ENCODE peak calls at places on chromosomes 5 and 9, in eight cellular contexts. A is HCT116, H is GM23338, I is GM23248, X is PC-3, Q is SK-N-SH, T is OCI-LY7, G is hepatocyte. N is an unnamed sample. For H4K20me1, the result is how much of the 10 kb centered on the place peaks cover.

GRCh38 chr5:34009610-34010009 is 1.8 kb upstream of the AMACR start:
- DNase-seq in A (no peak), H (no peak), I (peak), X (peak), Q (no peak), T (no peak), G (no peak), N (no peak)

GRCh38 chr9:96241391-96241809 is 60.6 kb downstream of the HSD17B3 start:
- DNase-seq in A (peak), H (no peak), I (no peak), X (peak), Q (no peak), T (no peak), G (no peak), N (no peak)

GRCh38 chr9:133057006-133057405 is 4.8 kb upstream of the CEL start:
- DNase-seq in A (no peak), H (no peak), I (no peak), X (no peak), Q (no peak), T (no peak), G (no peak), N (no peak)

GRCh38 chr5:177358333-177358939 is 712 bp downstream of the RGS14 start:
- DNase-seq in A (no peak), H (no peak), I (no peak), X (no peak), Q (no peak), T (no peak), G (no peak), N (no peak)

GRCh38 chr5:107538331-107539162 is 132.2 kb downstream of the EFNA5 start:
- DNase-seq in A (no peak), H (no peak), I (no peak), X (no peak), Q (no peak), T (no peak), G (no peak), N (no peak)

GRCh38 chr9:98193336-98193944 is 1.0 kb upstream of the CORO2A start:
- DNase-seq in A (no peak), H (no peak), I (no peak), X (no peak), Q (no peak), T (no peak), G (no peak), N (no peak)

GRCh38 chr5:16152601-16153568 is 26.7 kb downstream of the MARCHF11 start:
- DNase-seq in A (no peak), H (peak), I (no peak), X (peak), Q (peak), T (no peak), G (no peak), N (no peak)

GRCh38 chr5:150801117-150801927 is 22.8 kb downstream of the SMIM3 start:
- DNase-seq in A (peak), H (peak), I (peak), X (peak), Q (peak), T (peak), G (peak), N (peak)

GRCh38 chr5:18742830-18743229 is 1108.6 kb downstream of the TAF11L14 start:
- DNase-seq in A (no peak), H (no peak), I (no peak), X (no peak), Q (no peak), T (no peak), G (no peak), N (no peak)

GRCh38 chr5:158876263-158876942 is 223.3 kb downstream of the EBF1 start:
- DNase-seq in A (no peak), H (no peak), I (peak), X (no peak), Q (no peak), T (peak), G (no peak), N (no peak)

GRCh38 chr5:115778417-115778816 is 38.0 kb downstream of the CDO1 start:
- DNase-seq in A (no peak), H (no peak), I (no peak), X (no peak), Q (no peak), T (no peak), G (no peak), N (no peak)

GRCh38 chr5:116486588-116486987 is 88.0 kb downstream of the SEMA6A start:
- DNase-seq in A (no peak), H (no peak), I (no peak), X (no peak), Q (no peak), T (no peak), G (no peak), N (no peak)

GRCh38 chr5:59799668-59800374 is 93.7 kb downstream of the PDE4D start:
- DNase-seq in A (peak), H (peak), I (peak), X (peak), Q (peak), T (peak), G (peak), N (peak)

GRCh38 chr9:32292611-32293010 is 91.8 kb upstream of the ACO1 start:
- DNase-seq in A (no peak), H (no peak), I (peak), X (no peak), Q (no peak), T (no peak), G (no peak), N (no peak)

GRCh38 chr9:135326633-135327152 is 152.9 kb upstream of the PPP1R26 start:
- DNase-seq in A (no peak), H (no peak), I (no peak), X (no peak), Q (peak), T (no peak), G (no peak), N (no peak)

GRCh38 chr9:115630126-115630840 is 512.3 kb upstream of the TNC start:
- DNase-seq in A (no peak), H (peak), I (no peak), X (no peak), Q (no peak), T (no peak), G (no peak), N (peak)

GRCh38 chr5:151357097-151357496 is 9.7 kb upstream of the SLC36A2 start:
- DNase-seq in A (no peak), H (peak), I (no peak), X (peak), Q (no peak), T (no peak), G (no peak), N (peak)

GRCh38 chr9:136565722-136566552 is 20.1 kb upstream of the NOTCH1 start:
- DNase-seq in A (no peak), H (no peak), I (no peak), X (no peak), Q (no peak), T (no peak), G (no peak), N (no peak)

GRCh38 chr5:3339092-3339797 is 256.4 kb upstream of the IRX1 start:
- DNase-seq in A (no peak), H (no peak), I (peak), X (no peak), Q (no peak), T (no peak), G (no peak), N (no peak)

GRCh38 chr5:4880304-4880741 is 259.8 kb upstream of the ADAMTS16 start:
- DNase-seq in A (no peak), H (peak), I (no peak), X (no peak), Q (no peak), T (no peak), G (no peak), N (no peak)

GRCh38 chr5:178207917-178208280 is 3.6 kb downstream of the HNRNPAB start:
- DNase-seq in A (no peak), H (no peak), I (no peak), X (no peak), Q (no peak), T (no peak), G (no peak), N (no peak)

GRCh38 chr5:141703133-141703561 is 21.1 kb upstream of the ARAP3 start:
- DNase-seq in A (no peak), H (peak), I (peak), X (no peak), Q (no peak), T (no peak), G (no peak), N (peak)

GRCh38 chr9:87910821-87911220 is 6.9 kb upstream of the SPATA31C1 start:
- DNase-seq in A (no peak), H (no peak), I (peak), X (no peak), Q (no peak), T (no peak), G (no peak), N (no peak)

GRCh38 chr5:95760291-95761191 is 29.4 kb downstream of the RHOBTB3 start:
- DNase-seq in A (no peak), H (no peak), I (peak), X (peak), Q (no peak), T (peak), G (peak), N (no peak)

GRCh38 chr9:33813712-33814641 is 3.0 kb upstream of the UBE2R2 start:
- DNase-seq in A (peak), H (peak), I (peak), X (peak), Q (peak), T (peak), G (peak), N (peak)

GRCh38 chr5:177234761-177235315 is 68.7 kb downstream of the RAB24 start:
- DNase-seq in A (no peak), H (no peak), I (peak), X (no peak), Q (no peak), T (no peak), G (no peak), N (no peak)

GRCh38 chr5:88690619-88691560 is 192.1 kb downstream of the MEF2C start:
- DNase-seq in A (peak), H (peak), I (peak), X (peak), Q (peak), T (peak), G (peak), N (peak)

DNA sequence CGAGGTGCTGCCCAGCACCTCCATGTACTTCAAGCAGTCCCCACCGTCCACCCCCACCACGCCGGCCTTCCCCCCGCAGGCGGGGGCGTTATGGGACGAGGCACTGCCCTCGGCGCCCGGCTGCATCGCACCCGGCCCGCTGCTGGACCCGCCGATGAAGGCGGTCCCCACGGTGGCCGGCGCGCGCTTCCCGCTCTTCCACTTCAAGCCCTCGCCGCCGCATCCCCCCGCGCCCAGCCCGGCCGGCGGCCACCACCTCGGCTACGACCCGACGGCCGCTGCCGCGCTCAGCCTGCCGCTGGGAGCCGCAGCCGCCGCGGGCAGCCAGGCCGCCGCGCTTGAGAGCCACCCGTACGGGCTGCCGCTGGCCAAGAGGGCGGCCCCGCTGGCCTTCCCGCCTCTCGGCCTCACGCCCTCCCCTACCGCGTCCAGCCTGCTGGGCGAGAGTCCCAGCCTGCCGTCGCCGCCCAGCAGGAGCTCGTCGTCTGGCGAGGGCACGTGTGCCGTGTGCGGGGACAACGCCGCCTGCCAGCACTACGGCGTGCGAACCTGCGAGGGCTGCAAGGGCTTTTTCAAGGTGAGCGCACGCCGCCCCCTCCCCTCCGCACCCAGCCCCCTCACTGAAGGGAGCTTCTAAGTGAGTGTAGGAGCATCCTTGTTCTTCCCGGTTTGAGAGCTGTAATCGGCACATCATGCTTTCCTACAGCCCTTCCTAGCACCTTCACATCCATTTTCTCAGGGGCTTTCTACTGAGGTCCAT is 6.9 kb downstream of the NR4A3 start:
- DNase-seq in A (no peak), H (peak), I (peak), X (no peak), Q (no peak), T (no peak), G (peak), N (peak)
- H3K4me3 ChIP-seq in A (no peak), H (peak), I (no peak), X (no peak), Q (no peak), T (no peak), G (no peak), N (peak)

GRCh38 chr5:67115804-67116203 is 80.8 kb downstream of the CD180 start:
- DNase-seq in A (no peak), H (no peak), I (no peak), X (no peak), Q (no peak), T (no peak), G (no peak), N (no peak)

GRCh38 chr5:67115238-67115637 is 81.4 kb downstream of the CD180 start:
- DNase-seq in A (no peak), H (no peak), I (no peak), X (no peak), Q (peak), T (no peak), G (no peak), N (no peak)

GRCh38 chr5:67120032-67120431 is 76.6 kb downstream of the CD180 start:
- DNase-seq in A (no peak), H (no peak), I (no peak), X (no peak), Q (no peak), T (no peak), G (no peak), N (no peak)

GRCh38 chr5:67118050-67118620 is 78.5 kb downstream of the CD180 start:
- DNase-seq in A (no peak), H (peak), I (no peak), X (no peak), Q (no peak), T (no peak), G (no peak), N (no peak)

DNA sequence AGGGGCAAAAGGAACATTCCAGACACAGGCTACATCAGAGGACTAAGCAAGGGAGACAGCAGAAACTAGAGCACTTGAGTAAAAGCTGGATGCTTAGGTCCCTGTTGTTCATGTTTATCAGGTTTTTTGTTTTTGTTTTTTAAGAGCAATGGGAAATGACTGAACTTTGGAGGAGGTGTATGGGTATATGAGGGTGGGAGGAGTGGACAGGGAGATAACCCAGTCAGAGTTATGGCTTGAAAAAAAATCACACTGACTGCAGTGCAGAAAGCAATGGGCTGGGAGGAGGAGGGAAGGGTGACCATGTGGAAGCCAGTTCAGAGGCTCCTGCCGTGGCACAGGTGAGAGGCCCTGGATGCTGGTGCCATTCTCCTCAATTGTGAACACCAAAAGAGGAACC is 77.6 kb downstream of the CD180 start:
- DNase-seq in A (no peak), H (no peak), I (no peak), X (no peak), Q (no peak), T (no peak), G (no peak), N (no peak)
- H4K20me1 ChIP-seq in A (under half), H (under half), I (under half), X (under half), Q (under half), T (under half), G (under half), N (under half)

DNA sequence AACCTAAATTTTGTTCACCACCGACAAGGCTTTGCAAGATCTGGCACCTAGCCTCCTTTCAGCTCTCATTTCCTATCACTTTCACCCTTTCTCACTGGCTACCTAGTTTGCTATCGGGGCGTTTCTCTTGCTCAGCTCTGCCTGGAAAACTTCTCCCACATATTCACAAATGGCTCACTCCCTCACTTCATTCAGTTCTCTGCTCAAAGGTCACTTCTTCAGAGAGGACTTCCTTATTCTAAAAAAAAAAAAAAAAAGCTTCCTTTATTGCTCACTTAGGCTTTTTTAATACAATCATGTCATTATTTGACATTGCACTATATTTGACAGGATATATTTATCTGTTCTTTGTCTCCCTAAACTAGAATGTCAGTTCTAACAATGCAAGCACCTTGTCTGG is 2.0 kb upstream of the SLC25A46 start:
- DNase-seq in A (no peak), H (no peak), I (no peak), X (no peak), Q (no peak), T (no peak), G (peak), N (no peak)
- TF ChIP-seq EZH2phosphoT487 in A (no peak), H (no peak), I (no peak), X (no peak), Q (no peak), T (no peak), G (no peak), N (no peak)

GRCh38 chr9:124469011-124469832 is 19.0 kb downstream of the ADGRD2 start:
- DNase-seq in A (no peak), H (no peak), I (no peak), X (no peak), Q (no peak), T (no peak), G (no peak), N (no peak)
- H3K4me3 ChIP-seq in A (no peak), H (no peak), I (no peak), X (no peak), Q (no peak), T (no peak), G (no peak), N (no peak)

DNA sequence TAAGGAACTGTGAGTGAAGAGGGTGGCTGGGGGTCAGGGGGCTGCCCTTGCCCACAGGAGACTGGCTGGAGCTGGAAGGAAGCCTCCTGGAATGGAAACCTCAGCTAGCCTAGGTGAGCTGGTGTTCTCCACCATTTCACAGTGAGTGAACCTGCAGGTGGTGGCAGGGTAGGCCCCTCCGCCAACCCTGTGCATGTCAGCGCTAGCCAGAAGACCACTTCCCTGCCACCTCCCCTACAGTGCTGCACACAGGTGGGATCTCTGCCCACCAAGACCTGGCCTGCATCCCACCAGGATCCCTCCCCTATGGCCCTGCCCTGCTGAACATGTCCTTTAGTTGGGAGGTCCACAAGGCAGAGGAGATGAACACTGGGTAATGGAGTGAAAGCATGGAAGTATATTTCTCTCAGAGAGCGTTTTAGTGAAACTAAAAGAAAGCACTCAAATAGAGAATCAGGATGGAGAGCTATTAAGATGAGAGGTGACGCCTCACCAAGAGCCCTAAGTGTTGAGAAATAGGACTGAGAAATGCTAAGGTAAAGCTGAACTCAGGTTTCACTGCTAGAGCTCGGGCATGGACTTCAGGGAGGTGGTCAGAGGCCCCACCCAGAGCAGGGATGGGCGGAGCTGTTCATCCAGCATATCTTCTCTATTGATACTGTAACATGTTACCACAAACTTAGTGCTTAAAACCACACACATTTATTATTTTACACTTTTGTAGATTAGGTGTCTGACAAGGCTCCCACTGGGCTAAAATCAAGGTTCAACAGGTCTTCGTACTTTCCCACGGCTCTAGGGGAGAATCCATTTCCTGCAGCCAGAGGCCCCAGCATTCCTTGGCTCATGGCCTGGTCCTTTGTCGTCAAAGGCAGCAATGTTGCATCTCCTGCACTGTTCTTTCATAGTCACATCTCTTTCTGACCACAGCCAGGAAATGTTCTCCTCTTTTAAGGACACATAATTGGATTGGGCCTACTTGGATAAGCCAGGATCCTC is 83.2 kb downstream of the DIRAS2 start:
- DNase-seq in A (no peak), H (no peak), I (no peak), X (no peak), Q (no peak), T (no peak), G (no peak), N (no peak)
- H4K20me1 ChIP-seq in A (under half), H (under half), I (under half), X (under half), Q (under half), T (under half), G (under half), N (under half)

DNA sequence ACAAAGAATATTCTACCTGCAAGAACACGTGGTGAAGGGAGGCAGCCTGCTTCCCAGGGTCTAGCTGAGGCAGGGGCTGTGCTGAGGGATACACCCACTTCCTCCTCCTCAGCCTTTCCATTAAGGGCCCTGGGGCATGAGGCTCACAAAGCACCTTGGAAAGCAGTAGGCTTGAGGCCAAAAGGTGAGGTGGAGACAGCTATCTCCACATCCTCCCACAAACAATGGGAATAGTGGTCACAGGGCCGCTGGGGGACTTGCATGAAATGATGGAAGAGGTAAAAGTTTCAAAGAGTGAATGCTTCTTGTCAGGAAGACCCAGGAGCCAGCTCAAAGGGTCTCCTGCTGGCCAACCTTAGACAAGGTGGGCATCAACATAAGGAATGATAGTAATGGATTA is 207.9 kb downstream of the CDK5RAP2 start:
- DNase-seq in A (no peak), H (no peak), I (no peak), X (no peak), Q (no peak), T (no peak), G (no peak), N (no peak)
- TF ChIP-seq EZH2phosphoT487 in A (no peak), H (no peak), I (no peak), X (no peak), Q (no peak), T (no peak), G (no peak), N (no peak)